ENCODE peak calls at places on chromosomes 1 and 21, in eight cellular contexts. Z is central memory CD4-positive, alpha-beta T cell; N is right atrium auricular region; S is transverse colon; E is stimulated activated CD8-positive, alpha-beta memory T cell treated with anti-CD3 and anti-CD28 coated beads, Interleukin-15, amount 100 ng/mL, for 1 hour; A is GM10248; H is activated naive CD8-positive, alpha-beta T cell treated with anti-CD3 and anti-CD28 coated beads for 36 hours; C is astrocyte of the spinal cord. K is an unnamed sample.

GRCh38 chr1:176857632-176858031 is 306.9 kb downstream of the ASTN1 start:
- DNase-seq in C (no peak), E (no peak), N (no peak), S (no peak), H (no peak), Z (no peak), A (no peak), K (no peak)

GRCh38 chr1:6557597-6557996 is 2.5 kb downstream of the TAS1R1 start:
- DNase-seq in A (no peak), S (no peak), C (no peak), N (no peak), H (no peak), E (no peak), Z (no peak), K (no peak)

GRCh38 chr1:63326473-63327380 is 4.4 kb downstream of the FOXD3 start:
- DNase-seq in H (no peak), S (no peak), E (no peak), N (no peak), C (no peak), A (no peak), Z (no peak), K (no peak)

GRCh38 chr1:72516826-72517225 is 234.5 kb upstream of the NEGR1 start:
- DNase-seq in Z (no peak), A (no peak), H (no peak), E (no peak), N (no peak), S (no peak), C (no peak), K (no peak)

GRCh38 chr1:219661464-219662092 is 48.7 kb upstream of the ZC3H11B start:
- DNase-seq in A (no peak), N (no peak), Z (no peak), S (no peak), H (no peak), E (no peak), C (no peak), K (no peak)

GRCh38 chr1:248823517-248824001 is 2.2 kb downstream of the SH3BP5L start:
- DNase-seq in H (no peak), C (peak), E (no peak), A (no peak), S (no peak), Z (no peak), N (no peak), K (no peak)

GRCh38 chr21:35217504-35218060 is 168.5 kb upstream of the RUNX1 start:
- DNase-seq in S (no peak), H (peak), Z (no peak), E (no peak), C (peak), N (no peak), A (no peak), K (no peak)

GRCh38 chr1:89022167-89022959 is at the start of gene GBP3:
- DNase-seq in S (no peak), N (no peak), H (no peak), C (peak), A (peak), Z (peak), E (no peak), K (no peak)

GRCh38 chr1:108009603-108010195 is 44.7 kb upstream of the VAV3 start:
- DNase-seq in N (no peak), Z (no peak), S (no peak), E (no peak), H (no peak), A (no peak), C (peak), K (no peak)

GRCh38 chr1:83769072-83769471 is 229.9 kb downstream of the TTLL7 start:
- DNase-seq in A (no peak), Z (no peak), S (no peak), N (no peak), H (no peak), E (no peak), C (no peak), K (no peak)

GRCh38 chr21:32934829-32935228 is 90.9 kb upstream of the OLIG2 start:
- DNase-seq in S (no peak), A (no peak), H (no peak), N (no peak), C (no peak), E (no peak), Z (no peak), K (no peak)

GRCh38 chr1:180821970-180822369 is 90.7 kb upstream of the KIAA1614 start:
- DNase-seq in C (no peak), S (no peak), N (no peak), A (no peak), Z (no peak), E (no peak), H (no peak), K (no peak)

GRCh38 chr1:108897865-108898720 is 21.3 kb downstream of the GPSM2 start:
- DNase-seq in C (peak), H (no peak), Z (peak), E (no peak), A (peak), S (peak), N (no peak), K (no peak)

GRCh38 chr21:26626187-26626586 is 53.1 kb upstream of the CYYR1 start:
- DNase-seq in E (no peak), S (no peak), C (no peak), H (no peak), N (no peak), Z (no peak), A (no peak), K (no peak)

GRCh38 chr21:42513151-42513984 is at the start of gene SLC37A1:
- DNase-seq in H (peak), Z (peak), E (no peak), N (no peak), A (peak), C (no peak), S (no peak), K (no peak)

GRCh38 chr1:184118051-184118450 is 66.5 kb downstream of the TSEN15 start:
- DNase-seq in A (no peak), C (peak), E (no peak), H (no peak), Z (no peak), S (no peak), N (no peak), K (no peak)

GRCh38 chr1:54614024-54614423 is 9.3 kb downstream of the FAM151A start:
- DNase-seq in E (no peak), N (no peak), H (no peak), C (no peak), A (no peak), Z (no peak), S (peak), K (no peak)

GRCh38 chr21:38631171-38631570 is 132.9 kb upstream of the ERG start:
- DNase-seq in N (no peak), E (no peak), C (peak), Z (no peak), A (no peak), S (no peak), H (no peak), K (no peak)

GRCh38 chr1:153550827-153551512 is 1.9 kb upstream of the S100A3 start:
- DNase-seq in N (no peak), S (peak), E (no peak), A (no peak), C (no peak), H (no peak), Z (no peak), K (no peak)

GRCh38 chr1:220498188-220498587 is 29.7 kb upstream of the MARK1 start:
- DNase-seq in C (no peak), N (no peak), S (no peak), H (no peak), E (no peak), Z (no peak), A (no peak), K (no peak)

GRCh38 chr21:15472641-15473040 is 257.1 kb upstream of the USP25 start:
- DNase-seq in A (no peak), H (no peak), C (no peak), E (no peak), Z (no peak), N (no peak), S (no peak), K (no peak)

GRCh38 chr21:44653656-44654575 is 543 bp downstream of the KRTAP12-4 start:
- DNase-seq in S (no peak), H (no peak), A (no peak), Z (peak), E (no peak), N (peak), C (no peak), K (peak)

GRCh38 chr1:54291276-54292014 is 91.5 kb downstream of the MRPL37 start:
- DNase-seq in H (no peak), E (no peak), Z (no peak), N (no peak), S (no peak), A (no peak), C (no peak), K (no peak)

GRCh38 chr1:101290922-101291561 is 54.2 kb downstream of the S1PR1 start:
- DNase-seq in E (no peak), Z (no peak), A (no peak), C (no peak), N (no peak), H (peak), S (no peak), K (no peak)

GRCh38 chr21:34807881-34808568 is 139.2 kb downstream of the CLIC6 start:
- DNase-seq in Z (peak), C (peak), N (peak), A (peak), E (peak), S (no peak), H (peak), K (peak)

GRCh38 chr1:234631721-234632125 is 21.7 kb upstream of the IRF2BP2 start:
- DNase-seq in H (no peak), C (peak), N (no peak), S (no peak), A (no peak), Z (no peak), E (no peak), K (no peak)

GRCh38 chr1:15100369-15101111 is 53.0 kb upstream of the TMEM51 start:
- DNase-seq in E (peak), H (peak), A (peak), Z (no peak), S (peak), C (peak), N (no peak), K (no peak)

GRCh38 chr1:22831729-22832413 is 121.2 kb downstream of the EPHB2 start:
- DNase-seq in A (no peak), H (no peak), C (peak), N (no peak), S (peak), E (no peak), Z (no peak), K (no peak)

GRCh38 chr1:231603598-231604275 is 22.9 kb upstream of the DISC1 start:
- DNase-seq in S (peak), C (peak), E (no peak), Z (peak), A (peak), N (no peak), H (no peak), K (no peak)

GRCh38 chr1:26666855-26667254 is 29.0 kb upstream of the ARID1A start:
- DNase-seq in S (no peak), N (no peak), H (no peak), E (no peak), Z (no peak), C (no peak), A (no peak), K (no peak)

GRCh38 chr1:4529579-4530445 is 124.6 kb upstream of the AJAP1 start:
- DNase-seq in E (no peak), N (no peak), S (no peak), C (no peak), H (no peak), Z (no peak), A (no peak), K (no peak)

GRCh38 chr1:84996846-84997666 is at the start of gene MCOLN2:
- DNase-seq in A (peak), S (peak), Z (peak), H (peak), N (no peak), E (no peak), C (no peak), K (no peak)

GRCh38 chr1:236744533-236744932 is 50.6 kb upstream of the MTR start:
- DNase-seq in N (no peak), E (no peak), A (no peak), Z (no peak), S (no peak), C (no peak), H (no peak), K (no peak)

GRCh38 chr1:203644661-203645510 is 18.3 kb downstream of the ATP2B4 start:
- DNase-seq in Z (no peak), H (no peak), S (no peak), A (no peak), N (no peak), C (peak), E (no peak), K (no peak)

GRCh38 chr1:230087034-230087721 is 20.1 kb downstream of the GALNT2 start:
- DNase-seq in N (no peak), Z (no peak), A (no peak), H (no peak), S (no peak), C (no peak), E (no peak), K (no peak)

K was measured in activated CD8-positive, alpha-beta memory T cell treated with anti-CD3 and anti-CD28 coated beads for 1 hour.